ENCODE peak calls at places on chromosome 3, in five cellular contexts. T is adrenal gland; X is RWPE1; F is activated T-cell treated with anti-CD3 and anti-CD28 coated beads, Interleukin-2, amount 50 U/mL, for 4 hours; E is nephron progenitor cell. W is an unnamed sample.

GRCh38 chr3:12812812-12813211 is 16.3 kb downstream of the CAND2 start:
- DNase-seq in T (no peak), X (no peak), F (no peak), E (no peak), W (no peak)

GRCh38 chr3:177440456-177441105 is 243.3 kb upstream of the TBL1XR1 start:
- DNase-seq in T (no peak), X (no peak), F (no peak), E (no peak), W (no peak)

GRCh38 chr3:15050405-15051092 is 14.6 kb downstream of the MRPS25 start:
- DNase-seq in T (no peak), X (no peak), F (no peak), E (no peak), W (peak)

GRCh38 chr3:179801263-179801662 is 148.4 kb downstream of the USP13 start:
- DNase-seq in T (no peak), X (peak), F (no peak), E (no peak), W (no peak)

GRCh38 chr3:133230191-133230590 is 169.7 kb upstream of the BFSP2 start:
- DNase-seq in T (no peak), X (no peak), F (no peak), E (no peak), W (no peak)

GRCh38 chr3:31246293-31247062 is 286.2 kb upstream of the STT3B start:
- DNase-seq in T (no peak), X (no peak), F (no peak), E (no peak), W (no peak)

GRCh38 chr3:50418845-50419244 is 59.5 kb upstream of the TMEM115 start:
- DNase-seq in T (no peak), X (no peak), F (no peak), E (no peak), W (no peak)

GRCh38 chr3:42214565-42215283 is 51.3 kb downstream of the CCK start:
- DNase-seq in T (no peak), X (no peak), F (no peak), E (no peak), W (no peak)

GRCh38 chr3:132174500-132174899 is 139.7 kb upstream of the CPNE4 start:
- DNase-seq in T (no peak), X (no peak), F (no peak), E (no peak), W (no peak)

GRCh38 chr3:153138267-153139210 is 23.5 kb upstream of the RAP2B start:
- DNase-seq in T (peak), X (peak), F (no peak), E (no peak), W (no peak)

GRCh38 chr3:73622135-73622534 is 2.6 kb downstream of the PDZRN3 start:
- DNase-seq in T (peak), X (no peak), F (no peak), E (peak), W (no peak)

GRCh38 chr3:30475038-30475808 is 131.2 kb upstream of the TGFBR2 start:
- DNase-seq in T (no peak), X (no peak), F (peak), E (no peak), W (no peak)

GRCh38 chr3:135576786-135577185 is 388.7 kb upstream of the PPP2R3A start:
- DNase-seq in T (no peak), X (no peak), F (no peak), E (no peak), W (no peak)

GRCh38 chr3:55885721-55886120 is 398.6 kb upstream of the WNT5A start:
- DNase-seq in T (no peak), X (peak), F (no peak), E (no peak), W (no peak)

W was measured in memory B cell.